ENCODE peak calls at places on chromosomes 4 and X, in four cellular contexts. B is activated T-cell treated with anti-CD3 and anti-CD28 coated beads for 1 hour, F is NCI-H774, S is breast epithelium. V is an unnamed sample.

GRCh38 chrX:123626962-123627361 is 105.9 kb downstream of the THOC2 start:
- DNase-seq in B (no peak), F (no peak), S (no peak), V (no peak)

GRCh38 chr4:180669637-180670036 is 1573.6 kb upstream of the TENM3 start:
- DNase-seq in B (no peak), F (no peak), S (no peak), V (no peak)

GRCh38 chr4:7960017-7960789 is 20.5 kb upstream of the AFAP1 start:
- DNase-seq in B (no peak), F (no peak), S (no peak), V (no peak)

GRCh38 chrX:78595901-78596502 is 63.1 kb downstream of the RTL3 start:
- DNase-seq in B (no peak), F (no peak), S (no peak), V (peak)

GRCh38 chr4:19372365-19372764 is 879.3 kb upstream of the SLIT2 start:
- DNase-seq in B (no peak), F (no peak), S (no peak), V (peak)

GRCh38 chr4:170497105-170497504 is 407.3 kb upstream of the AADAT start:
- DNase-seq in B (no peak), F (peak), S (no peak), V (peak)

GRCh38 chr4:176767183-176767582 is 25.5 kb downstream of the VEGFC start:
- DNase-seq in B (no peak), F (no peak), S (no peak), V (no peak)

GRCh38 chrX:70755850-70756249 is 152.7 kb downstream of the TEX11 start:
- DNase-seq in B (peak), F (no peak), S (no peak), V (peak)

GRCh38 chrX:108114541-108114940 is 23.0 kb downstream of the ATG4A start:
- DNase-seq in B (no peak), F (no peak), S (no peak), V (no peak)

GRCh38 chr4:176607807-176608206 is 184.9 kb downstream of the VEGFC start:
- DNase-seq in B (no peak), F (no peak), S (no peak), V (no peak)

GRCh38 chr4:152981842-152982241 is 45.7 kb downstream of the FHDC1 start:
- DNase-seq in B (no peak), F (no peak), S (no peak), V (no peak)

GRCh38 chr4:1278336-1278670 is 11.4 kb upstream of the MAEA start:
- DNase-seq in B (no peak), F (no peak), S (no peak), V (no peak)

GRCh38 chrX:141732031-141732430 is 33.5 kb upstream of the SPANXD start:
- DNase-seq in B (no peak), F (no peak), S (no peak), V (no peak)

GRCh38 chr4:119750771-119751170 is 122.2 kb upstream of the PDE5A start:
- DNase-seq in B (no peak), F (no peak), S (no peak), V (no peak)

GRCh38 chrX:9646471-9647038 is 119.1 kb downstream of the GPR143 start:
- DNase-seq in B (no peak), F (no peak), S (no peak), V (no peak)

GRCh38 chr4:56466910-56467283 is 520 bp upstream of the SRP72 start:
- DNase-seq in B (no peak), F (no peak), S (no peak), V (peak)